ENCODE peak calls at places on chromosomes 2 and 18, in six cellular contexts. Z is heart left ventricle, H is esophagus muscularis mucosa, C is IMR-90, N is uterus, S is adrenal gland. D is an unnamed sample.
A peak's percentile ranks its signal among the peaks of the same experiment; 100 is the strongest.

GRCh38 chr2:27844821-27845255 is 45.3 kb downstream of the RBKS start:
- DNase-seq in C (peak; percentile 11), S (no peak), Z (no peak), H (no peak), N (no peak), D (peak; percentile 62)

GRCh38 chr2:217943379-217944321 is 59.1 kb downstream of the TNS1 start:
- DNase-seq in S (peak; percentile 84), Z (peak; percentile 91), C (peak; percentile 58), N (peak; percentile 85), H (no peak), D (peak; percentile 98)

GRCh38 chr2:11697103-11697871 is 27.3 kb upstream of the NTSR2 start:
- DNase-seq in S (no peak), H (no peak), N (peak; percentile 44), Z (peak; percentile 37), C (peak; percentile 71), D (peak; percentile 91)

GRCh38 chr18:8357320-8357719 is 251.9 kb upstream of the RAB12 start:
- DNase-seq in S (no peak), C (no peak), Z (no peak), N (no peak), H (no peak), D (no peak)

GRCh38 chr2:120632796-120633646 is 102.6 kb upstream of the GLI2 start:
- DNase-seq in H (no peak), Z (no peak), N (no peak), S (no peak), C (no peak), D (peak; percentile 27)

GRCh38 chr2:113198790-113199612 is 25.2 kb downstream of the PSD4 start:
- DNase-seq in C (peak; percentile 47), S (peak; percentile 84), N (peak; percentile 39), H (no peak), Z (peak; percentile 78), D (peak; percentile 97)

GRCh38 chr2:205698556-205699282 is 16.4 kb downstream of the NRP2 start:
- DNase-seq in N (no peak), C (peak; percentile 77), S (no peak), Z (no peak), H (no peak), D (no peak)

GRCh38 chr2:113000436-113000835 is 4.8 kb upstream of the IL36A start:
- DNase-seq in Z (no peak), S (no peak), C (no peak), N (no peak), H (no peak), D (no peak)

GRCh38 chr2:96164459-96165184 is 19.4 kb upstream of the DUSP2 start:
- DNase-seq in C (no peak), Z (no peak), N (no peak), H (no peak), S (no peak), D (peak; percentile 83)

GRCh38 chr18:79604205-79604912 is 75.2 kb upstream of the CTDP1 start:
- DNase-seq in H (no peak), S (no peak), C (no peak), N (peak; percentile 8), Z (peak; percentile 3), D (peak; percentile 62)

GRCh38 chr2:28507806-28508764 is 12.2 kb downstream of the PLB1 start:
- DNase-seq in C (peak; percentile 17), H (peak; percentile 83), N (no peak), S (no peak), Z (no peak), D (no peak)

GRCh38 chr18:45783097-45784075 is 42.1 kb upstream of the SIGLEC15 start:
- DNase-seq in Z (no peak), C (peak; percentile 78), N (no peak), S (no peak), H (peak; percentile 24), D (no peak)

GRCh38 chr2:69214898-69215297 is 172.1 kb downstream of the GFPT1 start:
- DNase-seq in Z (peak; percentile 64), H (peak; percentile 86), S (peak; percentile 56), N (peak; percentile 51), C (peak; percentile 77), D (no peak)

GRCh38 chr2:109031481-109032228 is 42.6 kb upstream of the EDAR start:
- DNase-seq in H (no peak), S (peak; percentile 33), N (peak; percentile 30), Z (peak; percentile 24), C (peak; percentile 3), D (no peak)

GRCh38 chr2:70381821-70382220 is 80.0 kb upstream of the FAM136A start:
- DNase-seq in Z (no peak), C (peak; percentile 45), N (no peak), H (no peak), S (no peak), D (no peak)

GRCh38 chr2:20189299-20189931 is 35.5 kb downstream of the SDC1 start:
- DNase-seq in Z (no peak), N (no peak), S (peak; percentile 45), C (no peak), H (no peak), D (peak; percentile 63)
- H3K27ac ChIP-seq in Z (no peak overlapping the region), N (no peak overlapping the region), S (no peak overlapping the region), C (no peak overlapping the region), H (no peak overlapping the region), D (no peak overlapping the region)

GRCh38 chr2:65059071-65059470 is 2.9 kb downstream of the CEP68 start:
- DNase-seq in Z (peak; percentile 58), H (no peak), C (no peak), S (no peak), N (peak; percentile 64), D (no peak)

GRCh38 chr2:65056990-65057375 is 767 bp downstream of the CEP68 start:
- DNase-seq in Z (no peak), C (no peak), H (no peak), N (no peak), S (no peak), D (no peak)

GRCh38 chr2:65056215-65056989 is at the start of gene CEP68:
- DNase-seq in S (peak; percentile 98), H (peak; percentile 99), N (peak; percentile 97), C (peak; percentile 97), Z (peak; percentile 98), D (peak; percentile 100)

GRCh38 chr2:65055427-65056214 is 595 bp upstream of the CEP68 start:
- DNase-seq in S (no peak), C (no peak), H (no peak), N (no peak), Z (no peak), D (no peak)

GRCh38 chr2:65057391-65058052 is 1.3 kb downstream of the CEP68 start:
- DNase-seq in H (no peak), S (no peak), C (peak; percentile 39), Z (no peak), N (no peak), D (no peak)
- H3K4me1 ChIP-seq in H (peaks cover 65% of the 10 kb centered on the region), S (peaks cover 8% of the 10 kb centered on the region), C (peaks cover 2% of the 10 kb centered on the region), Z (peaks cover 63% of the 10 kb centered on the region), N (no peaks in the 10 kb centered on the region), D (peaks cover 13% of the 10 kb centered on the region)

DNA sequence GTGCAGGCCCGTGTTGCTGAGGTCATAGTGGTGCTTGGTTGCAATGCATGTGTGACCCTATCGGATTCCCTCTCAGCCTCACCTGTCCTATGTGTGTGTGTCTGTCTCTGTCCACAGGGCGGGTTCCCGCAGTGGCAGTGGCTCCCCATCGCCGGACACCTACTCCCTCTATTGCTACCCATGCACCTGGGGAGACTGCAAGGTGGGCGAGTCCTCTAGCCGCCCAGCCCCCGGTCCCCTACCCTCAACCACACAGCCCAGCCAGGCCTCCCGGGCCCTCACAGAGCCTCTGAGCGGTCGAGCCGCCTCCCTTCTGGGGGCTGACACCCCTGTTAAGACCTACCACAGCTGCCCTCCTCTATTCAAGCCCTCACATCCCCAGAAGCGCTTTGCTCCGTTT is 14.2 kb downstream of the GAREM2 start:
- DNase-seq in C (no peak), N (no peak), H (no peak), S (no peak), Z (no peak), D (peak; percentile 74)
- H3K27ac ChIP-seq in C (no peak overlapping the region), N (no peak overlapping the region), H (no peak overlapping the region), S (no peak overlapping the region), Z (no peak overlapping the region), D (no peak overlapping the region)

GRCh38 chr18:22868831-22869230 is 64.3 kb upstream of the RBBP8 start:
- DNase-seq in S (no peak), Z (no peak), H (no peak), C (no peak), N (no peak), D (no peak)
- H3K4me1 ChIP-seq in S (no peaks in the 10 kb centered on the region), Z (no peaks in the 10 kb centered on the region), H (peaks cover 3% of the 10 kb centered on the region), C (no peaks in the 10 kb centered on the region), N (peaks cover 7% of the 10 kb centered on the region), D (peaks cover 5% of the 10 kb centered on the region)

GRCh38 chr2:144516417-144516980 is 3.4 kb downstream of the ZEB2 start:
- DNase-seq in Z (peak; percentile 35), N (no peak), S (peak; percentile 43), H (no peak), C (no peak), D (peak; percentile 81)

GRCh38 chr2:144515694-144516416 is 4.1 kb downstream of the ZEB2 start:
- DNase-seq in N (peak; percentile 51), H (no peak), S (peak; percentile 57), C (no peak), Z (peak; percentile 68), D (peak; percentile 89)

GRCh38 chr2:144513388-144514100 is 6.4 kb downstream of the ZEB2 start:
- DNase-seq in C (peak; percentile 81), N (no peak), Z (no peak), H (no peak), S (peak; percentile 68), D (peak; percentile 81)

GRCh38 chr2:144515425-144515693 is 4.6 kb downstream of the ZEB2 start:
- DNase-seq in Z (no peak), H (no peak), N (no peak), C (peak; percentile 59), S (no peak), D (no peak)

DNA sequence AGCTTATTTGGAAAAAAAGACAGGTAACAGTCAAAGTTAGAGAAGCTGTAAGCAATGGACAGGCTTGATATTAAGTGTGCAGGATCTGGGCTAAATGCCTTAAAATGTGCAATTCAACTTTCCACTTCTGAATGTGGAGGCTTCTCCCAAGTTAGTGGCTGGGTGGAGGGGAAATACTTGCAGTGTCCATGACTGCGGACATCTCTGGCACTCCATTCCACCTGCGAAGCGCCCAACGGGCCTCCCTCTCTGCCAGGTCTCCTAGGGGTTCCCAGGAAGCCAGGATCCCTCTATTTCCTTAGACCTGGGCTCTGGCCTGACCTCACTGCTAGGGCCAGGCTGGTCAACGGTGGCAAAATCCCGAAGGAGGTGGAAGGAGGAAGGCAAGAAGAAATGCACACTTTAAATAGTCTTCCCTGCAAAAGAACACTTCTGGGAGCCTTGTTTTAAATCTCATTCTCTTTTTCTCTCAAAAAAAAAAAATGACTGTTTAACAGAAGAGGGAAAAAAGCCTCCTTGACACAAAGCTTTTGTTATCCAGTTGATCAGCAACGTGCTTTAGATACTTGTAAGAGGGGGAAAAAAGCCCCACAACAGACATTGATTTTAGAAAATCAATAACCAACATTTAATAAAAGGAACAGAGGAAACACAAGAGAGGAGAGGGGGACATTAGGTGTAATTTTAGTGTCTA is 5.0 kb downstream of the ZEB2 start:
- DNase-seq in S (no peak), Z (no peak), N (no peak), C (no peak), H (no peak), D (no peak)
- H3K27ac ChIP-seq in S (peak overlapping the region; percentile 91), Z (peak overlapping the region; percentile 92), N (peak overlapping the region; percentile 97), C (peak overlapping the region; percentile 66), H (peak overlapping the region; percentile 89), D (peak overlapping the region; percentile 93)

GRCh38 chr18:57780318-57781127 is 22.6 kb downstream of the ATP8B1 start:
- DNase-seq in Z (peak; percentile 48), H (no peak), N (no peak), C (peak; percentile 94), S (no peak), D (peak; percentile 86)
- H3K4me1 ChIP-seq in Z (peaks cover 86% of the 10 kb centered on the region), H (peaks cover 71% of the 10 kb centered on the region), N (peaks cover 10% of the 10 kb centered on the region), C (peaks cover 21% of the 10 kb centered on the region), S (peaks cover 39% of the 10 kb centered on the region), D (peaks cover 65% of the 10 kb centered on the region)

GRCh38 chr18:61833387-61833786 is 59.4 kb downstream of the RNF152 start:
- DNase-seq in H (no peak), S (no peak), Z (no peak), N (no peak), C (peak; percentile 84), D (peak; percentile 76)
- H3K27ac ChIP-seq in H (no peak overlapping the region), S (no peak overlapping the region), Z (no peak overlapping the region), N (peak overlapping the region; percentile 43), C (no peak overlapping the region), D (peak overlapping the region; percentile 29)

D was measured in osteoblast.